ENCODE peak calls at places on chromosomes 16 and 17, in four cellular contexts. One of them, this sample, is unnamed.

GRCh38 chr17:75763269-75763607 is 1.8 kb downstream of the GALK1 start:
- DNase-seq in GM23338: no peak
- DNase-seq in adrenal gland: no peak
- DNase-seq in MM.1S: no peak
- DNase-seq in this sample: no peak

GRCh38 chr16:12323007-12323699 is 346.6 kb downstream of the SNX29 start:
- DNase-seq in GM23338: no peak
- DNase-seq in adrenal gland: no peak
- DNase-seq in MM.1S: no peak
- DNase-seq in this sample: no peak

GRCh38 chr17:29110372-29110757 is 67.4 kb downstream of the PIPOX start:
- DNase-seq in MM.1S: no peak
- DNase-seq in GM23338: no peak
- DNase-seq in adrenal gland: no peak
- DNase-seq in this sample: no peak

GRCh38 chr16:30365200-30365599 is 5.1 kb downstream of the TBC1D10B start:
- DNase-seq in adrenal gland: no peak
- DNase-seq in MM.1S: no peak
- DNase-seq in GM23338: no peak
- DNase-seq in this sample: no peak

GRCh38 chr16:68921654-68922053 is 78.3 kb downstream of the TANGO6 start:
- DNase-seq in MM.1S: no peak
- DNase-seq in GM23338: no peak
- DNase-seq in adrenal gland: no peak
- DNase-seq in this sample: peak

GRCh38 chr17:61750656-61751055 is 112.7 kb downstream of the BRIP1 start:
- DNase-seq in GM23338: no peak
- DNase-seq in MM.1S: no peak
- DNase-seq in adrenal gland: no peak
- DNase-seq in this sample: no peak

GRCh38 chr16:54287758-54288591 is 1.4 kb upstream of the IRX3 start:
- DNase-seq in adrenal gland: no peak
- DNase-seq in GM23338: peak
- DNase-seq in MM.1S: no peak
- DNase-seq in this sample: no peak

GRCh38 chr17:8125947-8126305 is 2.0 kb upstream of the HES7 start:
- DNase-seq in GM23338: peak
- DNase-seq in adrenal gland: peak
- DNase-seq in MM.1S: no peak
- DNase-seq in this sample: no peak

GRCh38 chr17:13777003-13777402 is 175.3 kb upstream of the HS3ST3A1 start:
- DNase-seq in adrenal gland: no peak
- DNase-seq in GM23338: no peak
- DNase-seq in MM.1S: no peak
- DNase-seq in this sample: no peak

GRCh38 chr16:8887952-8888560 is 5.9 kb downstream of the LITAFD start:
- DNase-seq in GM23338: no peak
- DNase-seq in adrenal gland: peak
- DNase-seq in MM.1S: no peak
- DNase-seq in this sample: no peak

GRCh38 chr16:86951831-86952598 is 365.2 kb downstream of the C16orf95 start:
- DNase-seq in GM23338: no peak
- DNase-seq in adrenal gland: no peak
- DNase-seq in MM.1S: no peak
- DNase-seq in this sample: peak

GRCh38 chr17:21235921-21236320 is 17.3 kb downstream of the NATD1 start:
- DNase-seq in GM23338: no peak
- DNase-seq in MM.1S: no peak
- DNase-seq in adrenal gland: no peak
- DNase-seq in this sample: no peak

GRCh38 chr17:50209472-50210248 is 8.2 kb upstream of the COL1A1 start:
- DNase-seq in adrenal gland: peak
- DNase-seq in MM.1S: no peak
- DNase-seq in GM23338: peak
- DNase-seq in this sample: peak

GRCh38 chr16:83952587-83952939 is 477 bp upstream of the OSGIN1 start:
- DNase-seq in MM.1S: no peak
- DNase-seq in adrenal gland: no peak
- DNase-seq in GM23338: no peak
- DNase-seq in this sample: no peak

GRCh38 chr16:77674888-77675287 is 47.4 kb upstream of the NUDT7 start:
- DNase-seq in GM23338: no peak
- DNase-seq in adrenal gland: no peak
- DNase-seq in MM.1S: no peak
- DNase-seq in this sample: no peak

GRCh38 chr17:48998557-48999440 is 1.6 kb downstream of the IGF2BP1 start:
- DNase-seq in adrenal gland: no peak
- DNase-seq in GM23338: peak
- DNase-seq in MM.1S: no peak
- DNase-seq in this sample: no peak
- H3K4me3 ChIP-seq in adrenal gland: no peak
- H3K4me3 ChIP-seq in GM23338: peak
- H3K4me3 ChIP-seq in MM.1S: peak
- H3K4me3 ChIP-seq in this sample: peak

GRCh38 chr17:40625311-40625710 is 22.3 kb downstream of the SMARCE1 start:
- DNase-seq in MM.1S: peak
- DNase-seq in adrenal gland: no peak
- DNase-seq in GM23338: no peak
- DNase-seq in this sample: no peak
- TF ChIP-seq CTCF in MM.1S: no peak
- TF ChIP-seq CTCF in adrenal gland: no peak
- TF ChIP-seq CTCF in GM23338: no peak
- TF ChIP-seq CTCF in this sample: no peak

DNA sequence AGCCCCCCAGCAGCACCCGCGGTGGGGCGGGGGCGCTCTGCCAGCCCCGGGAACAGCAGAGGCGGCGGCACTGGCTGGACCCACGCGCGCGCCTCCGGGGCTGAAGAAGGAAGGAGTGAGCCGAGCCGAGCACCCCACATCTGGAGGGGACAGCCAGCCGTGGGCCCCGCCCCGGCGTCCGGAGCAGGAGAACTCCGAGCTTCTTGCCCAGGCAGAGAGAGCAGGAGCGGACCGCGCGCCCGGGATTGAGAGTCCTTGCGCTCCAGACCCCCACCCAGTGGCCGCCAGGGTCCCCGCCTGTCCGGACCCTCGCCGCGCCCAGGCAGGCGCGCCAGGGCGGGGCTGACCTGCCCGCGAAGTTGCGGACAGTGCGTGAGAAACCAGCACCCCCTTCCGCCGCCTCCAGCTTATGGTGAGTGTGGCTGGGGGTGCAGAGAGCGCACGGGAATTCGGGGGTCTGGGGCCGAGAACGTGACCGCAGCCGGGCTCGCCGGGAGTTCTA is 921.9 kb upstream of the EEF2KMT start:
- DNase-seq in MM.1S: no peak
- DNase-seq in adrenal gland: no peak
- DNase-seq in GM23338: peak
- DNase-seq in this sample: no peak
- H3K4me3 ChIP-seq in MM.1S: no peak
- H3K4me3 ChIP-seq in adrenal gland: no peak
- H3K4me3 ChIP-seq in GM23338: peak
- H3K4me3 ChIP-seq in this sample: no peak

DNA sequence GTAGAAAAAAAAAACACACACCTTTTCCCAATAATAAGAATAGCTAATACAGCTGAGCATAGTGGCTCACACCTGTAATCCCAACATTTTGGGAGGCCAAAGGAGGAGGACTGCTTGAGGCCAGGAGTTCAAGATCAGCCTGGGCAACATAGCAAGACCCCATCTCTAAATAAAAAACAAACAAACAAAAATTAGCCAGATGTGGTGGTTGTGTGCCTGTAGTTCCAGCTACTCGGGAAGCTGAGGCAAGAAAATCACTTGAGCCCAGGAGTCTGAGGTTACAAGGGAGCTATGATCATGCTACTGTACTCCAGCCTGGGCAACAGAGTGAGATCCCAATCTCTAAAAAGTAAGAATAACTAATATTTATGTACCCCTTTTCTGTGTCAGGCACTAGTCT is 42.8 kb upstream of the GFOD2 start:
- DNase-seq in MM.1S: no peak
- DNase-seq in GM23338: no peak
- DNase-seq in adrenal gland: no peak
- DNase-seq in this sample: no peak
- TF ChIP-seq CTCF in MM.1S: no peak
- TF ChIP-seq CTCF in GM23338: no peak
- TF ChIP-seq CTCF in adrenal gland: no peak
- TF ChIP-seq CTCF in this sample: no peak

GRCh38 chr17:63962298-63962744 is 10.4 kb downstream of the SCN4A start:
- DNase-seq in adrenal gland: no peak
- DNase-seq in MM.1S: no peak
- DNase-seq in GM23338: no peak
- DNase-seq in this sample: no peak
- H3K4me3 ChIP-seq in adrenal gland: no peak
- H3K4me3 ChIP-seq in MM.1S: no peak
- H3K4me3 ChIP-seq in GM23338: peak
- H3K4me3 ChIP-seq in this sample: no peak

DNA sequence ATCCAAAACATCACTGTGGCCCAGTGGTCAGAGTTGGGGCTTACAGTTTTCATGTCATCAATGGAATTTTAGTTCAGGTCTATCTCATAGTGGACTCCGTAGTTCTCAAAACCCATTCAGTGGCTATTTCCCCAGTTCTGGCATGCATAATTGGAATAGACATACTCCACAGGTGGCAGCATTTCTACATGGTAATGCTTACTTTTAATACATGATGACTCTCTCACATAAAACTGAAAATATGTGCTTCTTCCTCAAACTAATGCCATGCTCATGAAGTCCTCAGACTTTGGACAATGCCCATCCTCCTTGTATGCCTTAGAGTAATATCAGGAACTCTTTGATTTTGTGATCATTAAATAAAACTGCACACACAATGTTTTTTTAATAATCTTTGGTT is 857.4 kb upstream of the GOT2 start:
- DNase-seq in GM23338: no peak
- DNase-seq in adrenal gland: no peak
- DNase-seq in MM.1S: no peak
- DNase-seq in this sample: peak
- TF ChIP-seq CTCF in GM23338: no peak
- TF ChIP-seq CTCF in adrenal gland: no peak
- TF ChIP-seq CTCF in MM.1S: no peak
- TF ChIP-seq CTCF in this sample: peak

GRCh38 chr17:46124695-46125592 is 68.3 kb downstream of the KANSL1 start:
- DNase-seq in GM23338: no peak
- DNase-seq in MM.1S: no peak
- DNase-seq in adrenal gland: no peak
- DNase-seq in this sample: no peak

GRCh38 chr17:46121841-46122485 is 71.3 kb downstream of the KANSL1 start:
- DNase-seq in MM.1S: peak
- DNase-seq in GM23338: no peak
- DNase-seq in adrenal gland: no peak
- DNase-seq in this sample: no peak

GRCh38 chr17:46122486-46122871 is 70.8 kb downstream of the KANSL1 start:
- DNase-seq in GM23338: no peak
- DNase-seq in MM.1S: no peak
- DNase-seq in adrenal gland: no peak
- DNase-seq in this sample: no peak

GRCh38 chr17:46125831-46126230 is 67.4 kb downstream of the KANSL1 start:
- DNase-seq in GM23338: no peak
- DNase-seq in adrenal gland: no peak
- DNase-seq in MM.1S: no peak
- DNase-seq in this sample: no peak

GRCh38 chr17:46123607-46124006 is 69.6 kb downstream of the KANSL1 start:
- DNase-seq in adrenal gland: no peak
- DNase-seq in MM.1S: no peak
- DNase-seq in GM23338: no peak
- DNase-seq in this sample: no peak
- H3K4me3 ChIP-seq in adrenal gland: no peak
- H3K4me3 ChIP-seq in MM.1S: no peak
- H3K4me3 ChIP-seq in GM23338: no peak
- H3K4me3 ChIP-seq in this sample: no peak

GRCh38 chr16:20363191-20363590 is 10.7 kb upstream of the UMOD start:
- DNase-seq in adrenal gland: no peak
- DNase-seq in MM.1S: no peak
- DNase-seq in GM23338: no peak
- DNase-seq in this sample: no peak

GRCh38 chr16:20364051-20364450 is 11.5 kb upstream of the UMOD start:
- DNase-seq in GM23338: no peak
- DNase-seq in MM.1S: no peak
- DNase-seq in adrenal gland: no peak
- DNase-seq in this sample: no peak

GRCh38 chr16:20355114-20355782 is 2.7 kb upstream of the UMOD start:
- DNase-seq in adrenal gland: no peak
- DNase-seq in GM23338: no peak
- DNase-seq in MM.1S: no peak
- DNase-seq in this sample: no peak

DNA sequence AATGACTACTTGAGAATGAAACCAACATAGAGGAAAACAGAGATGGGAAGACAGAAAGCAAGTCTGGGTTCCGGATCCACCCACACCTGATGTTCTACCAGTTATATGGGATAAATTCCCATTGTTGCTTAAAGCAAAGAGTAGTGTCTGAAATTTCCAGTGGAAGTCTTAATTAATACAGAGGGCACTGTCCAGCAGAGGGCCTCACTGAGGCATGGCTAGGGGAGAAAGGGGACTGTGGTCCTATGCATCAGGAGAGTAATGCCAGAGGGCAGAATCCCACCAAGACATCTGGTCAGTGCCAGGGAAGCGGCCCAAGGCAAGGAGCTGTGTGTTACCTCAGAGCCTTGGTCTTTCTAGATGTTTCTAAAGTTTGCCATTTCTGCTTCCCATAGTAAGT is 7.5 kb upstream of the UMOD start:
- DNase-seq in GM23338: peak
- DNase-seq in adrenal gland: no peak
- DNase-seq in MM.1S: no peak
- DNase-seq in this sample: no peak
- TF ChIP-seq CTCF in GM23338: peak
- TF ChIP-seq CTCF in adrenal gland: no peak
- TF ChIP-seq CTCF in MM.1S: peak
- TF ChIP-seq CTCF in this sample: no peak

This sample was measured in retinal pigment epithelial cell.